ENCODE peak calls at places on chromosomes 13 and 19, in nine cellular contexts. R, V, K, C, Y, O, L, X and N are unnamed samples.

GRCh38 chr13:59901191-59901590 is 262.5 kb downstream of the DIAPH3 start:
- DNase-seq in O (no peak), R (no peak), V (no peak), K (no peak), X (no peak), Y (no peak), L (no peak), C (no peak), N (no peak)

GRCh38 chr13:21557995-21558394 is 46.0 kb downstream of the MICU2 start:
- DNase-seq in C (no peak), R (no peak), V (peak; percentile 9), X (no peak), L (peak; percentile 34), K (no peak), O (peak; percentile 22), Y (no peak), N (no peak)

GRCh38 chr19:8224394-8225145 is 15.4 kb downstream of the CERS4 start:
- DNase-seq in K (no peak), Y (peak; percentile 30), C (no peak), X (no peak), O (peak; percentile 90), R (no peak), L (no peak), V (no peak), N (peak; percentile 32)

GRCh38 chr19:41537789-41538188 is 38.2 kb upstream of the CEACAM21 start:
- DNase-seq in R (no peak), O (peak; percentile 7), X (no peak), L (peak; percentile 36), C (no peak), Y (no peak), K (no peak), V (no peak), N (no peak)

GRCh38 chr13:39918837-39919236 is 263.4 kb downstream of the COG6 start:
- DNase-seq in O (peak; percentile 62), X (no peak), K (no peak), Y (no peak), V (no peak), C (no peak), R (no peak), L (no peak), N (no peak)

GRCh38 chr13:50518131-50518530 is 325.4 kb downstream of the DLEU7 start:
- DNase-seq in R (no peak), K (no peak), Y (no peak), C (no peak), X (no peak), V (no peak), L (no peak), O (no peak), N (no peak)

GRCh38 chr13:31756346-31756745 is 17.0 kb downstream of the RXFP2 start:
- DNase-seq in X (no peak), K (no peak), O (peak; percentile 68), Y (no peak), C (no peak), L (peak; percentile 91), V (no peak), R (no peak), N (peak; percentile 82)

GRCh38 chr19:6564393-6564792 is 26.6 kb downstream of the CD70 start:
- DNase-seq in C (no peak), R (no peak), L (no peak), K (no peak), V (no peak), Y (no peak), O (peak; percentile 47), X (no peak), N (no peak)

GRCh38 chr19:38735257-38735686 is 9.0 kb downstream of the CAPN12 start:
- DNase-seq in Y (peak; percentile 23), K (peak; percentile 73), O (peak; percentile 47), R (no peak), C (no peak), X (peak; percentile 41), L (no peak), V (peak; percentile 81), N (no peak)

GRCh38 chr19:38736036-38736412 is 8.2 kb downstream of the CAPN12 start:
- DNase-seq in V (peak; percentile 77), C (no peak), O (no peak), K (peak; percentile 69), L (no peak), Y (peak; percentile 51), R (no peak), X (peak; percentile 68), N (peak; percentile 74)

GRCh38 chr19:38733493-38734175 is 10.6 kb downstream of the CAPN12 start:
- DNase-seq in X (peak; percentile 51), C (peak; percentile 32), Y (peak; percentile 18), K (no peak), L (no peak), O (peak; percentile 48), R (no peak), V (no peak), N (peak; percentile 65)

GRCh38 chr19:38734176-38734425 is 10.2 kb downstream of the CAPN12 start:
- DNase-seq in K (no peak), C (peak; percentile 34), X (peak; percentile 51), V (no peak), L (no peak), O (no peak), Y (no peak), R (no peak), N (peak; percentile 67)

DNA sequence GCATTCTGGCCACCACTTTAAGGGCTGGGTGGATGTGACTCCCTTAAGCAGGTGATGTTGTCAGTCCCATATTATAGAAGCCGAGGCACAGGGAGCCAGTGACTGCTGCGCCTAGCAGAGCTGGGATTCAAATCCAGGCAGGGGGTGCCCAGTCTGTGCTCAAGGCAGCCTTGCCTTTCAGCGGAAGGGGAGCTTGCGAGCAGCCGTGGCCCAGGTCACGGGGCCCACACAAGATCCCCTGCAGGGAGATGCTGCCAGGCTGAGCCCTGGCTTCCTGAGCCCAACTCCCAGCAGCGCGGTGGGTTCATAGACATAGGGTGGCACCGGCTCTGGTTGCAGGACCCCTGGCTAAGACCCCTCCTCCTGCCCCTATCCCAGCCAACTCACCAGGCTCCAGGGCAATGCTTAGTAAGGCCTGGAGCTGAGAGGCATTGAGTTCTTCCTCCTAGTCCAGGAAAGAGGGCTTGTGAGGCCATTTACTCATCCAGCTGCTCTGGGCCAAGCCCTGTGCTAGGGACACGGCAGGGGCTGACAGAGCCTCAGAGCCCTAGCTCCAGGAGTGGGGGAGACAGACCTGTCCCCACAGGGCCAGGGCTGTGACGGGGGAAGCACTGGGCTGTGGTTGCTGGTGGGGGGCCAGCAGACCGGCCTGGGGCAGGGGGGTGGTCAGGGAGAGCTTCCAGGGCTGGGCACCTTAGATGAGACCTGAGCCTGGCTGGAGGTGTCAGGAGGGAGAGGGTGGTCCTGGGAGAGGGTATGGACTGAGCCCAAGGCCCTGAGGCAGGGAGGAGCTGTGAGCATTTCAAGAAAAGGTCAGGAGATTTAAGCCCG is 9.6 kb downstream of the CAPN12 start:
- DNase-seq in C (peak; percentile 33), X (peak; percentile 60), K (peak; percentile 56), L (no peak), V (no peak), O (peak; percentile 55), R (no peak), Y (no peak), N (no peak)
- H3K4me3 ChIP-seq in C (no peak overlapping the region), X (no peak overlapping the region), K (no peak overlapping the region), L (no peak overlapping the region), V (no peak overlapping the region), O (no peak overlapping the region), R (no peak overlapping the region), Y (no peak overlapping the region), N (no peak overlapping the region)

DNA sequence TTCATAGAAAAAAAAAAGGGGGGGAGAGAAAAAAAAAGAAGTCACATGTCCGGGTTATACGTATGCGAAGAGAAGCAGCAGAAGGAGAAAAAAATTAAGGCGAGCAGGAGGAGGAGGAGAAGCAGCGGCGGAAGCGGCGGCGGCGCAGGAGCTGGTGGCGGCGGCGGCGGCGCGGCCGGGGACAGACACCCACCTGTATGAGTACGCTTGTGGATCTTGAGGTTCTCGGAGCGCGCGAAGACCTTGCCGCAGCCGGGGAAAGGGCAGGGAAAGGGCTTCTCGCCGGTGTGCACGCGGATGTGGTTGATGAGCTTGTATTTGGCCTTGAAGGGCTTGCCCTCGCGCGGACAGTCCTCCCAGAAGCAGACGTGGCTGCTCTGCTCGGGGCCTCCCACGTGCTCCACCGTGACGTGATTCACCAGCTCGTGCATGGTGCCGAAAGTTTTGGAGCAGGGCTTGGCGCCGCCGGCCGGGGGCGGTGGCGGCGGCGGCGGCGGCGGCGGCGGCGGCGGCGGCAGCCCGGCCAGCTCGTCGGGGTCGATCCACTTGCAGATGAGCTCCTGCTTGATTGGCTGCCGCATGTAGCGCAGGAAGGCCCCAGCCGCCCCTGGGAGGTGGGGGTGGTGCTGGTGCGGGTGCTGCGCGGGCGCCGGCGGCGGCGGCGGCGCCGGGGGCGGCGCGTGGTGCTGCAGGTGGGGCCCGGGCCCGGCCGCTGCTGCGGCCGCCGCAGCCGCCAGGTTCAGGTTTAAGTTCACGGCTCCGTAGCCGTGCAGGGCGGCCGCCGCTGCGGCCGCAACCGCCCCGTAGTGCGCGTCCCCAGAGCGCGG is 1.4 kb downstream of the ZIC5 start:
- DNase-seq in V (no peak), L (no peak), K (no peak), R (no peak), C (no peak), X (no peak), O (peak; percentile 27), Y (no peak), N (no peak)
- H3K4me3 ChIP-seq in V (no peak overlapping the region), L (peak overlapping the region; percentile 51), K (no peak overlapping the region), R (peak overlapping the region; percentile 99), C (no peak overlapping the region), X (peak overlapping the region; percentile 41), O (no peak overlapping the region), Y (peak overlapping the region; percentile 28), N (peak overlapping the region; percentile 26)

DNA sequence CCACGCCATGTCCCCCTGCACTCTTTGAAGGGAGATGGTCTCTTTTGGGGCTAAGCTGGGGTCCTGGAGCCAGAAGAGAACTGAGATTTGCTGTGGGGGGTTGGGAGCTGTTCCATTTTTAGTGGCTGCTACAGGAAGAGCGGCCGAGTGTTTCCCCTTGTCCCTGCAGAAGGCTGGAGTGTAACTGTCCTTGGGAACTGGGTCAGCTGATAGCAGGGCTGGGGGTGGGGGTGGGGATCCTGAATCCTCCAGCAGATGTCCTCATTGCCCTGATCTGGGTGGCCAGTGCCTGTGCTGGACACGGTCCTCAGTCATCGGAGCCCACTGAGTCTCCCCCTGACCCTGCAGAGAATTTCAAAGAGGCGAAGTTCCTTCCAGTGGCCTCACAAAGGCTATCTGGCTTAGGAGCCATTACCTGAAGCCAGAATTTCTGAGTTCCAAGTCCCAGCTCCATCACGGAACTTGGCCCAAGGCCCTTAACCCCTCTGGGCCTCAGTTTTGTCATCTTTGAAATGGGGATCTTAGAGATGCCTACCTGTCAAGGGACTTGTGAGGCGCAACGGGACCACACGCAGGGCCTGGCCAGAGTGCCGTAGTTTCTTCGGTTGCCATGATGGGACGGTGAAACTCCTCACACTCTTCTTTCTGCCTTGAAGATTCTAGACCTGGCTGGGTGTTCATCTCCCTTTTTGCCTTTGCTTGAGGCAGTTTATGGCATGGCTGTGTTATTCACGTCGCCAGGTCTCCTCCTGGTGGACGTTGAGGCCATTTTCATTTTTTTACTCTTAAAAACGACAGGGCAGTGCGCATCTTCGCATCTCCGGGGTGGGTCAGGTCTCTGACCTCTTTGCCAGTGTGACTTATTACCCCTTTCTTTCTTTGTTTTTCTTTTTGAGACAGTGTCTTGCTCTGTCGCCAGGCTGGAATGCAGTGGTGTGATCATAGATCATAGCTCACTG is 51.9 kb downstream of the DNM2 start:
- DNase-seq in R (no peak), Y (peak; percentile 66), X (no peak), L (no peak), K (peak; percentile 31), V (peak; percentile 80), C (no peak), O (no peak), N (no peak)
- H3K4me3 ChIP-seq in R (no peak overlapping the region), Y (peak overlapping the region; percentile 21), X (no peak overlapping the region), L (no peak overlapping the region), K (no peak overlapping the region), V (no peak overlapping the region), C (no peak overlapping the region), O (no peak overlapping the region), N (no peak overlapping the region)

GRCh38 chr13:112068531-112069062 is 1.6 kb downstream of the SOX1 start:
- DNase-seq in K (no peak), X (no peak), Y (no peak), L (no peak), O (no peak), R (no peak), C (no peak), V (no peak), N (no peak)

GRCh38 chr13:112069727-112070300 is 2.9 kb downstream of the SOX1 start:
- DNase-seq in R (no peak), L (no peak), Y (no peak), C (no peak), O (no peak), K (no peak), V (no peak), X (no peak), N (no peak)

GRCh38 chr13:112067871-112068305 is 939 bp downstream of the SOX1 start:
- DNase-seq in L (no peak), X (no peak), O (no peak), V (no peak), C (no peak), R (no peak), K (no peak), Y (no peak), N (no peak)

GRCh38 chr13:112067121-112067741 is at the start of gene SOX1:
- DNase-seq in Y (no peak), R (no peak), C (no peak), X (no peak), K (no peak), V (no peak), O (no peak), L (no peak), N (no peak)

GRCh38 chr13:112069063-112069726 is 2.2 kb downstream of the SOX1 start:
- DNase-seq in C (no peak), O (no peak), V (no peak), L (no peak), R (no peak), X (no peak), Y (no peak), K (no peak), N (no peak)
- H3K4me3 ChIP-seq in C (no peak overlapping the region), O (no peak overlapping the region), V (no peak overlapping the region), L (no peak overlapping the region), R (peak overlapping the region; percentile 95), X (no peak overlapping the region), Y (no peak overlapping the region), K (no peak overlapping the region), N (no peak overlapping the region)